ENCODE peak calls at places on chromosomes 6 and 20, in ten cellular contexts. S is WERI-Rb-1; R is H1; Y is pancreas; D is stimulated activated CD8-positive, alpha-beta memory T cell treated with anti-CD3 and anti-CD28 coated beads, Interleukin-15, amount 100 ng/mL, for 4 hours; O is ELR; L is AG20443; J is adrenal gland; T is activated T-cell treated with anti-CD3 and anti-CD28 coated beads for 24 hours; H is PC-3. Q is an unnamed sample.

GRCh38 chr6:156544046-156544445 is 233.1 kb upstream of the ARID1B start:
- DNase-seq in S (no peak), T (no peak), R (no peak), D (no peak), H (no peak), Y (no peak), J (no peak), O (no peak), L (no peak), Q (no peak)

GRCh38 chr20:25289886-25290597 is 42.2 kb downstream of the PYGB start:
- DNase-seq in T (no peak), D (no peak), S (no peak), J (no peak), Y (no peak), R (no peak), O (no peak), H (no peak), L (no peak), Q (no peak)

GRCh38 chr6:74603676-74604075 is 602.2 kb downstream of the COL12A1 start:
- DNase-seq in D (no peak), S (no peak), H (no peak), Y (no peak), O (no peak), J (no peak), R (no peak), T (no peak), L (no peak), Q (no peak)

GRCh38 chr6:6980999-6981581 is 126.7 kb upstream of the RREB1 start:
- DNase-seq in D (no peak), L (no peak), O (no peak), H (no peak), T (no peak), Y (no peak), S (no peak), J (peak), R (no peak), Q (no peak)

GRCh38 chr6:153787341-153787606 is 251.8 kb upstream of the OPRM1 start:
- DNase-seq in T (no peak), Y (no peak), L (no peak), J (no peak), R (no peak), H (no peak), S (no peak), O (no peak), D (no peak), Q (peak)

GRCh38 chr6:141403827-141404226 is 728.9 kb upstream of the GJE1 start:
- DNase-seq in D (no peak), S (no peak), J (no peak), O (no peak), H (no peak), T (no peak), R (no peak), L (peak), Y (no peak), Q (no peak)

GRCh38 chr20:35447082-35447789 is 8.2 kb upstream of the CEP250 start:
- DNase-seq in O (peak), L (peak), R (peak), H (peak), Y (peak), J (peak), D (peak), S (peak), T (peak), Q (peak)

GRCh38 chr6:40299666-40300065 is 287.5 kb downstream of the LRFN2 start:
- DNase-seq in Y (no peak), L (no peak), S (no peak), R (no peak), J (no peak), H (no peak), D (no peak), T (no peak), O (no peak), Q (no peak)

GRCh38 chr6:99349620-99350141 is at the start of gene FAXC:
- DNase-seq in Y (peak), J (no peak), T (no peak), O (peak), H (peak), S (peak), R (no peak), L (peak), D (no peak), Q (no peak)

GRCh38 chr6:71099649-71100048 is 142.8 kb upstream of the B3GAT2 start:
- DNase-seq in H (no peak), J (no peak), O (no peak), L (no peak), R (no peak), T (no peak), D (no peak), Y (no peak), S (no peak), Q (no peak)

GRCh38 chr20:62047666-62048345 is 17.9 kb downstream of the TAF4 start:
- DNase-seq in D (no peak), Y (no peak), L (no peak), H (no peak), O (no peak), R (no peak), J (no peak), T (no peak), S (no peak), Q (no peak)

GRCh38 chr6:143451531-143451930 is 926 bp downstream of the PEX3 start:
- DNase-seq in D (no peak), O (peak), T (no peak), R (no peak), J (no peak), Y (no peak), H (no peak), L (no peak), S (no peak), Q (no peak)

GRCh38 chr6:110874880-110875547 is 429 bp downstream of the AMD1 start:
- DNase-seq in J (peak), L (peak), D (peak), S (peak), Y (peak), T (no peak), O (peak), R (no peak), H (no peak), Q (peak)

GRCh38 chr20:35870541-35871307 is 83.6 kb downstream of the SCAND1 start:
- DNase-seq in O (peak), H (no peak), L (no peak), J (no peak), T (no peak), S (no peak), D (no peak), Y (no peak), R (no peak), Q (no peak)

GRCh38 chr6:44932651-44933091 is 395.5 kb upstream of the RUNX2 start:
- DNase-seq in S (no peak), D (no peak), Y (no peak), L (no peak), O (no peak), J (no peak), R (no peak), H (no peak), T (no peak), Q (no peak)

GRCh38 chr6:109690740-109691687 is at the start of the genes AK9 and FIG4:
- DNase-seq in D (peak), Y (peak), L (peak), S (peak), O (peak), H (peak), J (peak), T (peak), R (peak), Q (peak)

GRCh38 chr20:19849341-19850189 is 91.5 kb downstream of the RIN2 start:
- DNase-seq in H (no peak), O (no peak), J (no peak), R (no peak), Y (no peak), L (peak), T (no peak), D (no peak), S (no peak), Q (no peak)

GRCh38 chr6:109454483-109455160 is 950 bp downstream of the MICAL1 start:
- DNase-seq in R (no peak), L (peak), Y (no peak), T (peak), O (peak), D (peak), J (peak), H (no peak), S (no peak), Q (peak)

GRCh38 chr6:148044921-148045320 is 297.7 kb upstream of the SASH1 start:
- DNase-seq in O (no peak), H (no peak), Y (no peak), R (no peak), L (no peak), D (no peak), S (no peak), J (no peak), T (no peak), Q (no peak)

GRCh38 chr6:148874698-148875293 is 128.0 kb downstream of the UST start:
- DNase-seq in S (no peak), O (no peak), T (no peak), R (no peak), D (no peak), Y (no peak), J (no peak), L (peak), H (no peak), Q (no peak)

GRCh38 chr6:163962627-163963117 is 548.2 kb downstream of the QKI start:
- DNase-seq in O (no peak), L (no peak), D (no peak), Y (no peak), T (no peak), J (no peak), H (no peak), R (no peak), S (no peak), Q (no peak)

GRCh38 chr6:167904791-167905190 is 78.1 kb downstream of the AFDN start:
- DNase-seq in O (no peak), L (no peak), J (no peak), D (no peak), H (no peak), Y (no peak), R (no peak), T (no peak), S (no peak), Q (no peak)